ENCODE peak calls at places on chromosome 22, in ten cellular contexts. One of them, this sample, is unnamed.

GRCh38 chr22:39723899-39724351 is 153.4 kb downstream of the CACNA1I start:
- DNase-seq in kidney: no peak
- DNase-seq in GM10248: no peak
- DNase-seq in GM20000: no peak
- DNase-seq in thoracic aorta: no peak
- DNase-seq in BE2C: no peak
- DNase-seq in adrenal gland: peak
- DNase-seq in RWPE1: peak
- DNase-seq in esophagus squamous epithelium: no peak
- DNase-seq in cardiac muscle cell: peak
- DNase-seq in this sample: no peak

GRCh38 chr22:40954095-40954494 is 2.9 kb downstream of the RBX1 start:
- DNase-seq in BE2C: no peak
- DNase-seq in adrenal gland: no peak
- DNase-seq in cardiac muscle cell: no peak
- DNase-seq in RWPE1: no peak
- DNase-seq in GM20000: no peak
- DNase-seq in GM10248: no peak
- DNase-seq in kidney: no peak
- DNase-seq in esophagus squamous epithelium: no peak
- DNase-seq in thoracic aorta: no peak
- DNase-seq in this sample: no peak

GRCh38 chr22:41540365-41540764 is 3.9 kb downstream of the POLR3H start:
- DNase-seq in GM10248: no peak
- DNase-seq in kidney: no peak
- DNase-seq in esophagus squamous epithelium: no peak
- DNase-seq in adrenal gland: no peak
- DNase-seq in BE2C: no peak
- DNase-seq in thoracic aorta: no peak
- DNase-seq in GM20000: no peak
- DNase-seq in cardiac muscle cell: no peak
- DNase-seq in RWPE1: no peak
- DNase-seq in this sample: no peak

GRCh38 chr22:38733329-38734202 is 22.2 kb downstream of the SUN2 start:
- DNase-seq in adrenal gland: peak
- DNase-seq in RWPE1: peak
- DNase-seq in cardiac muscle cell: peak
- DNase-seq in GM10248: peak
- DNase-seq in thoracic aorta: no peak
- DNase-seq in esophagus squamous epithelium: no peak
- DNase-seq in kidney: peak
- DNase-seq in GM20000: peak
- DNase-seq in BE2C: peak
- DNase-seq in this sample: peak

GRCh38 chr22:33049125-33049729 is 9.0 kb downstream of the SYN3 start:
- DNase-seq in GM10248: peak
- DNase-seq in RWPE1: peak
- DNase-seq in BE2C: peak
- DNase-seq in thoracic aorta: peak
- DNase-seq in esophagus squamous epithelium: no peak
- DNase-seq in GM20000: peak
- DNase-seq in adrenal gland: peak
- DNase-seq in kidney: peak
- DNase-seq in cardiac muscle cell: peak
- DNase-seq in this sample: peak

GRCh38 chr22:48742556-48743343 is 1084.9 kb downstream of the BRD1 start:
- DNase-seq in GM20000: no peak
- DNase-seq in RWPE1: no peak
- DNase-seq in cardiac muscle cell: no peak
- DNase-seq in kidney: peak
- DNase-seq in GM10248: no peak
- DNase-seq in esophagus squamous epithelium: no peak
- DNase-seq in BE2C: no peak
- DNase-seq in adrenal gland: peak
- DNase-seq in thoracic aorta: no peak
- DNase-seq in this sample: no peak

GRCh38 chr22:31346733-31347250 is 646 bp upstream of the PATZ1 start:
- DNase-seq in GM20000: peak
- DNase-seq in cardiac muscle cell: peak
- DNase-seq in kidney: peak
- DNase-seq in esophagus squamous epithelium: no peak
- DNase-seq in thoracic aorta: no peak
- DNase-seq in adrenal gland: peak
- DNase-seq in GM10248: peak
- DNase-seq in BE2C: peak
- DNase-seq in RWPE1: peak
- DNase-seq in this sample: peak

GRCh38 chr22:48440176-48440575 is 1387.5 kb downstream of the BRD1 start:
- DNase-seq in esophagus squamous epithelium: no peak
- DNase-seq in adrenal gland: no peak
- DNase-seq in GM10248: no peak
- DNase-seq in cardiac muscle cell: no peak
- DNase-seq in BE2C: no peak
- DNase-seq in kidney: peak
- DNase-seq in thoracic aorta: no peak
- DNase-seq in GM20000: no peak
- DNase-seq in RWPE1: no peak
- DNase-seq in this sample: no peak

DNA sequence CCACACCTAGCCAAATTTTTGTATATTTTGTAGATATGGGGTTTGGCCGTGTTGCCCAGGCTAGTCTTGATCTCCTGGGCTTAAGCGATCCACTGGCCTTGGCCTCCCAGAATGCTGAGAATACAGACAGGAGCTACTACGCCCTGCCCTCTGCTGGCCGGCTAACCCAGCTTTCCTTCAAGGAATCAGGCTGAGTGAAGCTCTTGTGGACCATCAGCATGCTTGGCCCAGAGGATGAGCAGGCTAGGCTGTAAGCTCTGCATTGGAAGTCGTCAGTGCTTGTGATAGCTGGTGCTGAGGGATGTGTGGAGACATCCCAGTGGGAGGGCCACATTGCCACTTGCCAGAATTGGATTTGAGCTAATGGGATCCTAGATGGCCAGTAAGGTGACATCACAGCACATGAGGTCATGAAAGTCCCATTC is 60.6 kb downstream of the MED15 start:
- DNase-seq in thoracic aorta: no peak
- DNase-seq in kidney: no peak
- DNase-seq in GM20000: no peak
- DNase-seq in cardiac muscle cell: peak
- DNase-seq in GM10248: no peak
- DNase-seq in adrenal gland: peak
- DNase-seq in esophagus squamous epithelium: no peak
- DNase-seq in BE2C: no peak
- DNase-seq in RWPE1: no peak
- DNase-seq in this sample: no peak
- TF ChIP-seq CTCF in thoracic aorta: no peak
- TF ChIP-seq CTCF in kidney: no peak
- TF ChIP-seq CTCF in GM20000: no peak
- TF ChIP-seq CTCF in cardiac muscle cell: peak
- TF ChIP-seq CTCF in GM10248: peak
- TF ChIP-seq CTCF in adrenal gland: no peak
- TF ChIP-seq CTCF in esophagus squamous epithelium: no peak
- TF ChIP-seq CTCF in BE2C: peak
- TF ChIP-seq CTCF in RWPE1: no peak
- TF ChIP-seq CTCF in this sample: no peak

DNA sequence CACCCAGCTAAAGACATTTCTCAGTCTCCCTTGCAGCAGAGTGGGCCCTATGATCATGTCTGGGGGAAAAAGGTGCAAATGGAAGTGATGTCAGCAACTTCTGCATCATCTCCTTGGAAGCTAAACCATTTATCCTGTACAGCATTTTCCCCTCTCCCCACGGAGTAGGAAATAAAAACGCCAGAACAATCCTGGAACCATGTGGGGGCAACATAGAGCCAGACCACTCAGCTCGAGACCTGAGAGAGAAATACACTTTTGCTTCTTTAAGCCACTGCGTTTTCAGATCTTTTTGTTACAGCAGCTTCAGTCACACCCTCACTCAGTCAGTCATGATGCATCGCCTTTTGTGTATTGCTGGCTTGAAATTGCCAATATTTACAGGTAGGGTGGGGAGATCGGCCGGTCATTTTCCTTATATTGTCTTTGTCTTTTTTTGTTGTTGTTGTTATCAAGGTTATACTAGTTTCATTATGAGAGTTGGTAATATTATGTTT is 9.1 kb upstream of the RAC2 start:
- DNase-seq in GM10248: no peak
- DNase-seq in kidney: no peak
- DNase-seq in adrenal gland: no peak
- DNase-seq in thoracic aorta: no peak
- DNase-seq in RWPE1: no peak
- DNase-seq in BE2C: no peak
- DNase-seq in esophagus squamous epithelium: no peak
- DNase-seq in GM20000: no peak
- DNase-seq in cardiac muscle cell: peak
- DNase-seq in this sample: peak
- TF ChIP-seq CTCF in GM10248: no peak
- TF ChIP-seq CTCF in kidney: no peak
- TF ChIP-seq CTCF in adrenal gland: no peak
- TF ChIP-seq CTCF in thoracic aorta: no peak
- TF ChIP-seq CTCF in RWPE1: no peak
- TF ChIP-seq CTCF in BE2C: peak
- TF ChIP-seq CTCF in esophagus squamous epithelium: no peak
- TF ChIP-seq CTCF in GM20000: no peak
- TF ChIP-seq CTCF in cardiac muscle cell: peak
- TF ChIP-seq CTCF in this sample: no peak

GRCh38 chr22:20582520-20583361 is 75.3 kb downstream of the MED15 start:
- DNase-seq in cardiac muscle cell: no peak
- DNase-seq in BE2C: no peak
- DNase-seq in thoracic aorta: no peak
- DNase-seq in GM20000: no peak
- DNase-seq in esophagus squamous epithelium: no peak
- DNase-seq in adrenal gland: no peak
- DNase-seq in RWPE1: no peak
- DNase-seq in kidney: no peak
- DNase-seq in GM10248: no peak
- DNase-seq in this sample: no peak

GRCh38 chr22:20585640-20586402 is 78.4 kb downstream of the MED15 start:
- DNase-seq in BE2C: no peak
- DNase-seq in GM10248: no peak
- DNase-seq in esophagus squamous epithelium: no peak
- DNase-seq in GM20000: no peak
- DNase-seq in thoracic aorta: no peak
- DNase-seq in RWPE1: no peak
- DNase-seq in adrenal gland: peak
- DNase-seq in kidney: peak
- DNase-seq in cardiac muscle cell: no peak
- DNase-seq in this sample: no peak

GRCh38 chr22:20583471-20583922 is 76.1 kb downstream of the MED15 start:
- DNase-seq in kidney: no peak
- DNase-seq in adrenal gland: peak
- DNase-seq in RWPE1: no peak
- DNase-seq in cardiac muscle cell: no peak
- DNase-seq in GM10248: no peak
- DNase-seq in thoracic aorta: no peak
- DNase-seq in GM20000: no peak
- DNase-seq in BE2C: no peak
- DNase-seq in esophagus squamous epithelium: no peak
- DNase-seq in this sample: no peak

GRCh38 chr22:20584872-20585639 is 77.6 kb downstream of the MED15 start:
- DNase-seq in cardiac muscle cell: no peak
- DNase-seq in esophagus squamous epithelium: no peak
- DNase-seq in RWPE1: no peak
- DNase-seq in adrenal gland: no peak
- DNase-seq in thoracic aorta: no peak
- DNase-seq in GM20000: no peak
- DNase-seq in BE2C: peak
- DNase-seq in GM10248: no peak
- DNase-seq in kidney: peak
- DNase-seq in this sample: no peak

DNA sequence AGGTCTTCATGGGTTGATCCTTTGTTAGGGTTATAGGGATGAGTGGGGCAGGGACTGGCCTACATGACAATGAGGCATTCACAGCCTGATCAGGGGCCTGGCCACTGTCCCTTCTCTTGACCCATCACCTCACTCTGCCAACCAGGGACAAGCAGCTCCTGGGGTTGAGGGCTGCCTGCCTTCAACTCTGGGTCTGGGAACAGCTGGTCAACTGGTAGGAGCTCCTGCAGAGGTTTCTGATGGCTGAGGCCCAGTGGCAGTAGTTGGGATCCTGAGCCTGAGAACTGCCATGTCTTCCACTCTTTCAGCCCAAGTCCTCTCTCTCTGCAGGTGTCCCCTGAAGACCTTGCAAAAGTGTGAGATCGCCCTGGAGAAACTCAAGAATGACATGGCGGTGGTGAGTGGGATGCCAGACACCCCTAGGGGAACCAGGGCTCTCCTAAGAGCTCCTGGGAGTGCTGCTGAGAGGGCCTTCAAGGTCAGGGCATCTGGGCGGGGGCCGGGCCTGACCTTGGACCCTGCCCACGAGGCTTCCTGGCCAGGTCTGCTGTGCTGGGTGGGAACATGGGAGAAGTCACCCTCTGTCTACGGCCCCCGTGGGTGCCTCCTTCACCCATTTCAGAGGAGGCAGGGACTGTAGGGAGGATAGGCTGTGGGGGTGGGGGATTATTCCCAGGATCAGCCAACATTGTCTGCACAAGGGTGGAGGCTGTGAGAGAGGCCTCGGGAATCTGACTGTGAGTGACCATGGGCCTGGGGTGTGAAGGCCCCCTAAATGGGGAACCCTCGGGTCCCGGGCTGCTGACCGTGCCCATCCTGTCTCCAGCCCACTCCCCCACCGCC is 76.8 kb downstream of the MED15 start:
- DNase-seq in RWPE1: no peak
- DNase-seq in GM10248: no peak
- DNase-seq in GM20000: no peak
- DNase-seq in thoracic aorta: no peak
- DNase-seq in kidney: peak
- DNase-seq in cardiac muscle cell: no peak
- DNase-seq in esophagus squamous epithelium: no peak
- DNase-seq in BE2C: no peak
- DNase-seq in adrenal gland: no peak
- DNase-seq in this sample: no peak
- TF ChIP-seq CTCF in RWPE1: no peak
- TF ChIP-seq CTCF in GM10248: no peak
- TF ChIP-seq CTCF in GM20000: no peak
- TF ChIP-seq CTCF in thoracic aorta: no peak
- TF ChIP-seq CTCF in kidney: no peak
- TF ChIP-seq CTCF in cardiac muscle cell: no peak
- TF ChIP-seq CTCF in esophagus squamous epithelium: no peak
- TF ChIP-seq CTCF in BE2C: no peak
- TF ChIP-seq CTCF in adrenal gland: no peak
- TF ChIP-seq CTCF in this sample: no peak

DNA sequence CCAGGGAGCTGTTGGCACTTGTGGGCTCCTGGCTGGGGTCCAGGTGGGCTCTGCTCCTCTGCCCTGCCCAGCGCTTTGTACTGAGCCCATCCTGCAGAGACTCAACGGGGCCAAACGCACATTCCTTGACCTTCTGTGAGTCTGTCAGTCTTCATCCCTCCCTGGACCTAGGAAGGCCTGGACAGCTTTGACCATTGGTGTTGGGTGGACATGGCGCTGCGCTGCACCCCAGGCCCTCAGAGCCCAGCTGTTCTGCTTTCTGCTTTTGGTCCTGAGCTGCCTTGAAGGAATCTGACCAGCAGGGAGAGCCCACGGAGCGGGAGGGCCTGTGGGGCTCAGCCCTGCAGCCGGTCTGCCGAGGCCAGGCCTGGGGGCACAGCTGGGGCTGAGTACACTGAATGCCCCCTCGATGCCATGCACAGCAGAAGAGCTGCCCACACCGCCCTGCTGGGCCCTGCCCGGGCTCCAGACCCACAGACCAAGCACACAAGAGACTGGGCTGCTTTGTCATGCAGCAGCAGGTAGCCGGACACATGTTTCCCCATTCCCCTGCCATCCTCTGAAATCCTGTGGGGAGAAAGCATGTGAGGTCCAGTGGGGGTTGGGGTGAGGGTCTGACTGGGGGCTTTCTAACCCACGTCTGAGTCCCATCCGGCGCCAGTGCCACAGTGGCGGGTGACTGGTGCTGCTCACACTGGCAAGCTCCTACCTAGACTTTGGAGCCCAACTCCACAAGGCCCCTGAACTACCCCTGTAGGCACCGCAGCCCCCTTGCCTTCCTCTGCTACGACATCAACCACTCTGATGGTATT is 24.1 kb upstream of the CCDC188 start:
- DNase-seq in adrenal gland: no peak
- DNase-seq in GM20000: no peak
- DNase-seq in thoracic aorta: no peak
- DNase-seq in cardiac muscle cell: peak
- DNase-seq in GM10248: no peak
- DNase-seq in esophagus squamous epithelium: no peak
- DNase-seq in kidney: no peak
- DNase-seq in RWPE1: peak
- DNase-seq in BE2C: peak
- DNase-seq in this sample: peak
- TF ChIP-seq CTCF in adrenal gland: no peak
- TF ChIP-seq CTCF in GM20000: no peak
- TF ChIP-seq CTCF in thoracic aorta: no peak
- TF ChIP-seq CTCF in cardiac muscle cell: peak
- TF ChIP-seq CTCF in GM10248: no peak
- TF ChIP-seq CTCF in esophagus squamous epithelium: no peak
- TF ChIP-seq CTCF in kidney: no peak
- TF ChIP-seq CTCF in RWPE1: no peak
- TF ChIP-seq CTCF in BE2C: peak
- TF ChIP-seq CTCF in this sample: no peak